ENCODE peak calls at places on chromosome 5, in six cellular contexts. K is PC-3, U is fibroblast of lung, M is mammary epithelial cell, S is H1, Z is SK-N-SH. V is an unnamed sample.

GRCh38 chr5:78760411-78761169 is 112.0 kb upstream of the LHFPL2 start:
- DNase-seq in K (no peak), U (no peak), M (no peak), S (no peak), Z (no peak), V (no peak)

GRCh38 chr5:81856948-81857928 is 106.3 kb upstream of the SSBP2 start:
- DNase-seq in K (peak; percentile 57), U (peak; percentile 10), M (peak; percentile 19), S (peak; percentile 55), Z (peak; percentile 81), V (no peak)

GRCh38 chr5:66993448-66993847 is 203.2 kb downstream of the CD180 start:
- DNase-seq in K (no peak), U (no peak), M (no peak), S (no peak), Z (no peak), V (no peak)

GRCh38 chr5:5497132-5497748 is 74.8 kb downstream of the ICE1 start:
- DNase-seq in K (peak; percentile 72), U (peak; percentile 48), M (peak; percentile 20), S (no peak), Z (peak; percentile 91), V (peak; percentile 49)

GRCh38 chr5:39470021-39470420 is 45.2 kb upstream of the DAB2 start:
- DNase-seq in K (no peak), U (no peak), M (no peak), S (no peak), Z (no peak), V (no peak)

GRCh38 chr5:23675456-23675855 is 168.0 kb downstream of the PRDM9 start:
- DNase-seq in K (no peak), U (no peak), M (no peak), S (no peak), Z (no peak), V (no peak)

GRCh38 chr5:102749416-102750021 is 5.6 kb upstream of the PAM start:
- DNase-seq in K (no peak), U (no peak), M (peak; percentile 87), S (no peak), Z (no peak), V (no peak)

GRCh38 chr5:56323505-56323904 is 90.4 kb upstream of the ANKRD55 start:
- DNase-seq in K (peak; percentile 32), U (peak; percentile 72), M (peak; percentile 84), S (no peak), Z (peak; percentile 34), V (peak; percentile 79)

GRCh38 chr5:109743770-109744212 is 54.1 kb downstream of the MAN2A1 start:
- DNase-seq in K (peak; percentile 76), U (peak; percentile 97), M (peak; percentile 80), S (no peak), Z (no peak), V (peak; percentile 98)

DNA sequence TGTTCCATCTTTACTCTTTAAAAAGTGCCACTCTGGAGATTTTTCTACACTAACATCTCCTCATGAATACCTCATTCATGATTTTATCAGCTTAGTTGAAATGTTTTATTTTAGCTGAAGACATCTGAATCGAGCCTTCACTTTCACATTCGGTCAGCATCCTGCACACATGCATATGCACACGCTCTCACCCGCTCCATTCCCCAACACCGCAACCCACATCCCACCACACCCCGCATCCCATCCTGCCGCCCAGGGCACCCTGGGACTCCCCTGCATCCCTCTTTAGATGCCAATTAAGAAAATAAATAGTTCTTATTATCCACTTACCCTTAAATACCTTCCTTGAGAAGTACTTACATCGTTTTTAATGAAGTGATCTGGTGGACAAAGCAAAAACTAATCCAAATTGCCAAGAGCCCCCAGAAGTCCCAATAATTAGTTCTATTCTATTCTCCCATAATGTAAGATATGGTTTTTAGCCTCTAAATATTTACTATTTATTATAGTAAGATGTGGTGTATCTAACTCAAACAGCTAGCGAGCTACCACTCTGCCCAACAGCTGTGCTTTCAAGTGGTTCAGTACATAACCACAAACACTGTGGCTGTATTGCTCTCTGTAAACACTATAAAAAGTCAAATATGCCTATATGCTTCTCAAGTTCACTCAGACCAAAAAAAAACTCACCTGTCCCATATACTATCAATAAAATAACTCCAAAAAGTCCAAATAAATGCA is 38.2 kb downstream of the GZMK start:
- DNase-seq in K (peak; percentile 24), U (no peak), M (no peak), S (no peak), Z (no peak), V (no peak)
- H3K4me3 ChIP-seq in K (no peak overlapping the region), U (no peak overlapping the region), M (no peak overlapping the region), S (no peak overlapping the region), Z (no peak overlapping the region), V (no peak overlapping the region)

GRCh38 chr5:7866194-7866593 is 2.6 kb downstream of the FASTKD3 start:
- DNase-seq in K (no peak), U (no peak), M (no peak), S (no peak), Z (no peak), V (no peak)
- H3K79me2 ChIP-seq in K (peaks cover 49% of the 10 kb centered on the region), U (peaks cover 37% of the 10 kb centered on the region), M (peaks cover 65% of the 10 kb centered on the region), S (peaks cover 28% of the 10 kb centered on the region), Z (peaks cover 63% of the 10 kb centered on the region), V (peaks cover 9% of the 10 kb centered on the region)

DNA sequence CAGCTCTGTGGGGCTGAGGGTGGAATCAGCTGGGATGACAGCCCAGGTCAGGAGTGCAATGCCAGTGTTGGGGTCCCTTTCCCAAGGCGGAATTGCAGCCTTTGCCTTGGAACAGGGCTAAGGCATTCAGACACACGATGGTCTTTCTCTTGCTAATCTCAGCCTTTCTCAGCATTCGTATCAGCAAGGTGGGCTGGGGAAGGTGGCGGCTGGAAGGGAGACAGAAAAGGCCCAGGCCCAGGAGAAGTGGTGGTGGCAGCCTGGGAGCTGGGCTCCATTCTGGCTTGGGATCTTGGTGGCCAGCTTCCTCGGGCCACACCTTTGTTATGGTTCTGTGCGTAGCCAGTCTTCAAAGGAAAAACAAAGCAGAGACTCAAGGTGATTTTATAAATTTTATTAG is 1.1 kb upstream of the ARHGEF28 start:
- DNase-seq in K (no peak), U (no peak), M (no peak), S (no peak), Z (no peak), V (no peak)
- H3K4me3 ChIP-seq in K (no peak overlapping the region), U (no peak overlapping the region), M (no peak overlapping the region), S (no peak overlapping the region), Z (no peak overlapping the region), V (no peak overlapping the region)

DNA sequence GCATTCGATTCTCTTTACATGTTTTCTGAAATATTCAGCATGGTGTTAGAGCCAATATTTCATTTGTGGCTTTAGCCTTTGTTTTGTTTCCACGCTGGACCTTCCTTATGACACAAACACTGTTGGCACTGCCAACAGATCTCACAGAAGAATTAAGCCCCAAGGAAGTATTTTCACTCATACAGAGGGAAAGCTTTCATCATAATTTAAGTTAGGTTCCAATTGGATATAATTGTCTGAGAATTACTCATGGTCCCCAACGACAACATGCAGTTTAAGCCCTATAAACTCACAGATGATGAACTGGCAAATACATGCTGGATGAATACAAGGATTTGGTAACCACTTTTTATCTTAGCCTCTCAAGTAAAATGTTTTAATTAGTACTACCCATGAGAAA is 259.5 kb downstream of the EBF1 start:
- DNase-seq in K (no peak), U (no peak), M (no peak), S (no peak), Z (no peak), V (no peak)
- H3K79me2 ChIP-seq in K (no peaks in the 10 kb centered on the region), U (no peaks in the 10 kb centered on the region), M (no peaks in the 10 kb centered on the region), S (no peaks in the 10 kb centered on the region), Z (no peaks in the 10 kb centered on the region), V (no peaks in the 10 kb centered on the region)

GRCh38 chr5:106080540-106080939 is 1590.2 kb downstream of the EFNA5 start:
- DNase-seq in K (no peak), U (no peak), M (no peak), S (no peak), Z (no peak), V (no peak)

GRCh38 chr5:106085136-106085535 is 1585.6 kb downstream of the EFNA5 start:
- DNase-seq in K (no peak), U (no peak), M (no peak), S (no peak), Z (no peak), V (no peak)

GRCh38 chr5:106089073-106089472 is 1581.7 kb downstream of the EFNA5 start:
- DNase-seq in K (no peak), U (no peak), M (no peak), S (no peak), Z (no peak), V (no peak)

GRCh38 chr5:106086352-106086751 is 1584.4 kb downstream of the EFNA5 start:
- DNase-seq in K (no peak), U (no peak), M (no peak), S (no peak), Z (no peak), V (no peak)
- H3K4me3 ChIP-seq in K (no peak overlapping the region), U (no peak overlapping the region), M (no peak overlapping the region), S (no peak overlapping the region), Z (no peak overlapping the region), V (no peak overlapping the region)

DNA sequence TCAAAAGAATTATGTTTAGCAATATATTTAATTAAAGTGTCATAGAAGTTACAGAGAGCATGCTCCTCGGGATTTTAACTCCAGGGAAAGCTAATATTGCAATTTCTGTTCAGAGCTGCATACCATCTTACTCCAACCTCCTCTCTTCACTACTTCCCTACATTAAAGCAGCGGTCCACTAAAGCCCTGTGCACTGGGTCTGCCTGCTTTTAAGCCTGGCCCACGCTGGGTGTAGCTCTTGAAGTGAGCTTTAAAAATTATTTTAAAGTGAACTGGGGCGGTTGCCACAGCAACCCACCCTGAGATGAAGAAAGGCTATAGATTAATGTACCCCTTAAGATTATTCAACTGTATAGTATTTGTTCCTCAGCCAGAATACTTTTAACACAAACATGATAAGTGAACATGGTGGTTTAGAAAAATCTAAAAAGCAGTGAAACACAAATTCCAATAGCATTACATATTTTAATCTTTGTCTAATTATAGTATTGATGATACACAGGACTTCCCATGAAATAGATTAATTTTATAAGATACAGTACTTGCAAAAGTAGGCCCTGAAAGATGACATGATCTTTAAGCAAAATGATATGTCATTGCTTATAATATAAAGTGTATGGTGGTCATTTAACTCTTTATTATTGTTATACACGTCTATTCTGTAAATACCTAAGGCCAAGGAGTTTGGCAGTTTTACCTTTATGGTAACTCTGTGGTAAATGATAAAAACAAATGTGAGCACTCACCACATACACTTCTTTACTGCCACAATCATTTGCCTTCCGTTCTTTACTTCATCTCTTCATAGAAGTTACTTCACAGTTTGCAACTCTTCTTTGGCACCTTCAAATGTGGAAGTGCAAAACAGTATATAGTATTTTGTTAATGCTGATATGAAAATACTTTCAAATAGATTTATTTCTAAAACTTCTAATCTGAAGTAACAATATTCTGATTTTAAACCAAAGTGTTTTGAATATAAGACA is 4.1 kb upstream of the MEF2C start:
- DNase-seq in K (no peak), U (peak; percentile 15), M (no peak), S (no peak), Z (no peak), V (no peak)
- H3K79me2 ChIP-seq in K (peaks cover 8% of the 10 kb centered on the region), U (peaks cover 7% of the 10 kb centered on the region), M (no peaks in the 10 kb centered on the region), S (no peaks in the 10 kb centered on the region), Z (no peaks in the 10 kb centered on the region), V (no peaks in the 10 kb centered on the region)

DNA sequence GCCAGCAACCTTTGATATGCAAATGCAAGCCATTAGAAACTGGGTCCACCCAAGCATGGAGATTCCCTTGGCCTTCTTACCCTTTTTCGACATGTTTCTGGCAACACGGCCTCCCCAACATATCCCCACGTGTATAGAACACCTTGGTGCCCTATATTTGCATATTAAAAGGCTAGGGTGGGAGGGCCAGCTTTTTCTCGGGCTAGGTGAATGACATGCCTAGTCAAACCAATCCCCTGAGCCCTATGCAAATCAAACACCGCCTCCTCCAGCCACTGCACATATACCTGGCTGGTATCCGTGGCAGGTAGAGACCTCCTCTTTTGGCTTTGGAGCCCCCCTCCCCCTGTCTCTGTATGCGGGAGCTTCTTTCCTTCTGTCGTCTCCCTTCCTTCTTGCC is 55.7 kb upstream of the ZFR start:
- DNase-seq in K (no peak), U (no peak), M (no peak), S (peak; percentile 61), Z (no peak), V (no peak)
- H3K4me3 ChIP-seq in K (no peak overlapping the region), U (no peak overlapping the region), M (no peak overlapping the region), S (no peak overlapping the region), Z (no peak overlapping the region), V (no peak overlapping the region)